ENCODE peak calls at places on chromosomes 12 and 14, in seven cellular contexts. One of them, this sample, is unnamed. For H3K27me3, the result is how much of the 10 kb centered on the place peaks cover.

GRCh38 chr12:119989619-119990381 is 764 bp downstream of the BICDL1 start:
- DNase-seq in tibial artery: peak
- DNase-seq in hepatocyte: peak
- DNase-seq in uterus: peak
- DNase-seq in pancreas: peak
- DNase-seq in bronchial epithelial cell: peak
- DNase-seq in H9: peak
- DNase-seq in this sample: peak

GRCh38 chr14:105471823-105472495 is 2.7 kb upstream of the CRIP2 start:
- DNase-seq in H9: no peak
- DNase-seq in hepatocyte: no peak
- DNase-seq in uterus: no peak
- DNase-seq in tibial artery: no peak
- DNase-seq in bronchial epithelial cell: no peak
- DNase-seq in pancreas: no peak
- DNase-seq in this sample: no peak

GRCh38 chr14:98901511-98902205 is 370.3 kb downstream of the BCL11B start:
- DNase-seq in uterus: no peak
- DNase-seq in bronchial epithelial cell: no peak
- DNase-seq in tibial artery: no peak
- DNase-seq in hepatocyte: no peak
- DNase-seq in pancreas: no peak
- DNase-seq in H9: no peak
- DNase-seq in this sample: no peak

GRCh38 chr12:72000969-72001648 is 62.5 kb downstream of the TPH2 start:
- DNase-seq in tibial artery: no peak
- DNase-seq in uterus: no peak
- DNase-seq in hepatocyte: no peak
- DNase-seq in bronchial epithelial cell: no peak
- DNase-seq in H9: no peak
- DNase-seq in pancreas: no peak
- DNase-seq in this sample: no peak

GRCh38 chr14:61139006-61139599 is 142.0 kb downstream of the TMEM30B start:
- DNase-seq in uterus: no peak
- DNase-seq in H9: no peak
- DNase-seq in tibial artery: no peak
- DNase-seq in bronchial epithelial cell: no peak
- DNase-seq in hepatocyte: no peak
- DNase-seq in pancreas: no peak
- DNase-seq in this sample: no peak

GRCh38 chr12:108449478-108449877 is 65.6 kb upstream of the FICD start:
- DNase-seq in pancreas: no peak
- DNase-seq in H9: no peak
- DNase-seq in bronchial epithelial cell: no peak
- DNase-seq in uterus: no peak
- DNase-seq in hepatocyte: no peak
- DNase-seq in tibial artery: no peak
- DNase-seq in this sample: no peak

GRCh38 chr12:89765959-89766824 is 57.6 kb upstream of the ATP2B1 start:
- DNase-seq in tibial artery: no peak
- DNase-seq in H9: no peak
- DNase-seq in hepatocyte: no peak
- DNase-seq in pancreas: no peak
- DNase-seq in uterus: no peak
- DNase-seq in bronchial epithelial cell: no peak
- DNase-seq in this sample: no peak

GRCh38 chr12:5792350-5792749 is 152.7 kb downstream of the ANO2 start:
- DNase-seq in hepatocyte: no peak
- DNase-seq in pancreas: no peak
- DNase-seq in tibial artery: no peak
- DNase-seq in bronchial epithelial cell: no peak
- DNase-seq in uterus: no peak
- DNase-seq in H9: no peak
- DNase-seq in this sample: no peak

GRCh38 chr12:14129601-14130178 is 148.3 kb upstream of the GRIN2B start:
- DNase-seq in pancreas: no peak
- DNase-seq in uterus: no peak
- DNase-seq in H9: no peak
- DNase-seq in tibial artery: no peak
- DNase-seq in bronchial epithelial cell: no peak
- DNase-seq in hepatocyte: no peak
- DNase-seq in this sample: no peak

GRCh38 chr12:14689996-14690395 is 6.4 kb downstream of the GUCY2C start:
- DNase-seq in uterus: no peak
- DNase-seq in bronchial epithelial cell: no peak
- DNase-seq in H9: no peak
- DNase-seq in hepatocyte: no peak
- DNase-seq in pancreas: no peak
- DNase-seq in tibial artery: no peak
- DNase-seq in this sample: no peak

GRCh38 chr12:71011261-71011660 is 90.7 kb upstream of the PTPRR start:
- DNase-seq in uterus: no peak
- DNase-seq in tibial artery: no peak
- DNase-seq in pancreas: no peak
- DNase-seq in hepatocyte: no peak
- DNase-seq in bronchial epithelial cell: peak
- DNase-seq in H9: no peak
- DNase-seq in this sample: no peak

GRCh38 chr14:100155881-100156645 is 3.4 kb downstream of the DEGS2 start:
- DNase-seq in tibial artery: no peak
- DNase-seq in hepatocyte: peak
- DNase-seq in bronchial epithelial cell: no peak
- DNase-seq in uterus: no peak
- DNase-seq in pancreas: no peak
- DNase-seq in H9: no peak
- DNase-seq in this sample: no peak

GRCh38 chr12:23523339-23523738 is 426.1 kb downstream of the SOX5 start:
- DNase-seq in bronchial epithelial cell: no peak
- DNase-seq in uterus: no peak
- DNase-seq in H9: no peak
- DNase-seq in hepatocyte: no peak
- DNase-seq in pancreas: no peak
- DNase-seq in tibial artery: no peak
- DNase-seq in this sample: peak

GRCh38 chr12:15116073-15116472 is 105.1 kb downstream of the RERG start:
- DNase-seq in uterus: peak
- DNase-seq in H9: no peak
- DNase-seq in tibial artery: no peak
- DNase-seq in bronchial epithelial cell: no peak
- DNase-seq in hepatocyte: peak
- DNase-seq in pancreas: no peak
- DNase-seq in this sample: no peak

GRCh38 chr12:124730455-124730932 is 133.2 kb downstream of the SCARB1 start:
- DNase-seq in H9: no peak
- DNase-seq in bronchial epithelial cell: peak
- DNase-seq in tibial artery: no peak
- DNase-seq in pancreas: no peak
- DNase-seq in hepatocyte: peak
- DNase-seq in uterus: peak
- DNase-seq in this sample: no peak

GRCh38 chr14:103828315-103828967 is 18.9 kb downstream of the PPP1R13B start:
- DNase-seq in H9: no peak
- DNase-seq in pancreas: no peak
- DNase-seq in tibial artery: peak
- DNase-seq in bronchial epithelial cell: no peak
- DNase-seq in uterus: peak
- DNase-seq in hepatocyte: peak
- DNase-seq in this sample: peak

GRCh38 chr14:23237772-23238594 is at the start of gene RNF212B:
- DNase-seq in tibial artery: peak
- DNase-seq in uterus: peak
- DNase-seq in pancreas: peak
- DNase-seq in hepatocyte: peak
- DNase-seq in H9: peak
- DNase-seq in bronchial epithelial cell: peak
- DNase-seq in this sample: peak

GRCh38 chr14:68521557-68521901 is 271.3 kb downstream of the ZFP36L1 start:
- DNase-seq in uterus: no peak
- DNase-seq in tibial artery: no peak
- DNase-seq in hepatocyte: no peak
- DNase-seq in pancreas: no peak
- DNase-seq in H9: no peak
- DNase-seq in bronchial epithelial cell: no peak
- DNase-seq in this sample: no peak

GRCh38 chr12:12736759-12737676 is 19.9 kb downstream of the CDKN1B start:
- DNase-seq in bronchial epithelial cell: peak
- DNase-seq in uterus: peak
- DNase-seq in pancreas: no peak
- DNase-seq in tibial artery: peak
- DNase-seq in H9: no peak
- DNase-seq in hepatocyte: peak
- DNase-seq in this sample: no peak

GRCh38 chr12:49580572-49581535 is 12.9 kb upstream of the MCRS1 start:
- DNase-seq in uterus: peak
- DNase-seq in H9: peak
- DNase-seq in bronchial epithelial cell: peak
- DNase-seq in pancreas: peak
- DNase-seq in tibial artery: peak
- DNase-seq in hepatocyte: peak
- DNase-seq in this sample: peak

GRCh38 chr12:6724409-6724797 is 557 bp downstream of the COPS7A start:
- DNase-seq in bronchial epithelial cell: no peak
- DNase-seq in tibial artery: no peak
- DNase-seq in uterus: no peak
- DNase-seq in pancreas: no peak
- DNase-seq in H9: no peak
- DNase-seq in hepatocyte: peak
- DNase-seq in this sample: no peak

GRCh38 chr14:104494483-104494882 is 85.1 kb upstream of the C14orf180 start:
- DNase-seq in pancreas: no peak
- DNase-seq in uterus: no peak
- DNase-seq in H9: no peak
- DNase-seq in bronchial epithelial cell: no peak
- DNase-seq in tibial artery: no peak
- DNase-seq in hepatocyte: no peak
- DNase-seq in this sample: no peak

GRCh38 chr14:32560213-32560857 is 231.2 kb downstream of the AKAP6 start:
- DNase-seq in tibial artery: peak
- DNase-seq in bronchial epithelial cell: peak
- DNase-seq in uterus: peak
- DNase-seq in H9: peak
- DNase-seq in hepatocyte: peak
- DNase-seq in pancreas: no peak
- DNase-seq in this sample: peak

GRCh38 chr14:37598085-37598972 is 2.9 kb downstream of the TTC6 start:
- DNase-seq in uterus: no peak
- DNase-seq in H9: peak
- DNase-seq in pancreas: peak
- DNase-seq in hepatocyte: peak
- DNase-seq in bronchial epithelial cell: peak
- DNase-seq in tibial artery: no peak
- DNase-seq in this sample: no peak

GRCh38 chr14:37600880-37601741 is 5.7 kb downstream of the TTC6 start:
- DNase-seq in uterus: no peak
- DNase-seq in pancreas: no peak
- DNase-seq in H9: no peak
- DNase-seq in tibial artery: no peak
- DNase-seq in bronchial epithelial cell: peak
- DNase-seq in hepatocyte: no peak
- DNase-seq in this sample: no peak

GRCh38 chr14:37597538-37598084 is 2.2 kb downstream of the TTC6 start:
- DNase-seq in hepatocyte: peak
- DNase-seq in pancreas: no peak
- DNase-seq in bronchial epithelial cell: peak
- DNase-seq in tibial artery: no peak
- DNase-seq in uterus: no peak
- DNase-seq in H9: peak
- DNase-seq in this sample: no peak

GRCh38 chr14:37599527-37600368 is 4.3 kb downstream of the TTC6 start:
- DNase-seq in hepatocyte: peak
- DNase-seq in pancreas: peak
- DNase-seq in bronchial epithelial cell: peak
- DNase-seq in H9: peak
- DNase-seq in tibial artery: no peak
- DNase-seq in uterus: no peak
- DNase-seq in this sample: no peak

GRCh38 chr14:37598973-37599526 is 3.6 kb downstream of the TTC6 start:
- DNase-seq in hepatocyte: no peak
- DNase-seq in uterus: no peak
- DNase-seq in tibial artery: no peak
- DNase-seq in H9: no peak
- DNase-seq in bronchial epithelial cell: no peak
- DNase-seq in pancreas: peak
- DNase-seq in this sample: no peak
- H3K27me3 ChIP-seq in hepatocyte: half or more
- H3K27me3 ChIP-seq in uterus: half or more
- H3K27me3 ChIP-seq in tibial artery: under half
- H3K27me3 ChIP-seq in H9: half or more
- H3K27me3 ChIP-seq in bronchial epithelial cell: under half
- H3K27me3 ChIP-seq in pancreas: under half
- H3K27me3 ChIP-seq in this sample: half or more

GRCh38 chr12:27424631-27425230 is 21.8 kb upstream of the SMCO2 start:
- DNase-seq in H9: no peak
- DNase-seq in pancreas: no peak
- DNase-seq in hepatocyte: peak
- DNase-seq in tibial artery: no peak
- DNase-seq in bronchial epithelial cell: peak
- DNase-seq in uterus: peak
- DNase-seq in this sample: peak
- TF ChIP-seq CTCF in H9: peak
- TF ChIP-seq CTCF in pancreas: no peak
- TF ChIP-seq CTCF in hepatocyte: peak
- TF ChIP-seq CTCF in tibial artery: peak
- TF ChIP-seq CTCF in bronchial epithelial cell: peak
- TF ChIP-seq CTCF in uterus: peak
- TF ChIP-seq CTCF in this sample: peak

GRCh38 chr12:52806821-52807543 is 6.9 kb downstream of the KRT4 start:
- DNase-seq in uterus: no peak
- DNase-seq in H9: no peak
- DNase-seq in bronchial epithelial cell: no peak
- DNase-seq in pancreas: no peak
- DNase-seq in tibial artery: no peak
- DNase-seq in hepatocyte: no peak
- DNase-seq in this sample: no peak
- H3K27me3 ChIP-seq in uterus: under half
- H3K27me3 ChIP-seq in H9: under half
- H3K27me3 ChIP-seq in bronchial epithelial cell: under half
- H3K27me3 ChIP-seq in pancreas: under half
- H3K27me3 ChIP-seq in tibial artery: under half
- H3K27me3 ChIP-seq in hepatocyte: under half
- H3K27me3 ChIP-seq in this sample: under half

DNA sequence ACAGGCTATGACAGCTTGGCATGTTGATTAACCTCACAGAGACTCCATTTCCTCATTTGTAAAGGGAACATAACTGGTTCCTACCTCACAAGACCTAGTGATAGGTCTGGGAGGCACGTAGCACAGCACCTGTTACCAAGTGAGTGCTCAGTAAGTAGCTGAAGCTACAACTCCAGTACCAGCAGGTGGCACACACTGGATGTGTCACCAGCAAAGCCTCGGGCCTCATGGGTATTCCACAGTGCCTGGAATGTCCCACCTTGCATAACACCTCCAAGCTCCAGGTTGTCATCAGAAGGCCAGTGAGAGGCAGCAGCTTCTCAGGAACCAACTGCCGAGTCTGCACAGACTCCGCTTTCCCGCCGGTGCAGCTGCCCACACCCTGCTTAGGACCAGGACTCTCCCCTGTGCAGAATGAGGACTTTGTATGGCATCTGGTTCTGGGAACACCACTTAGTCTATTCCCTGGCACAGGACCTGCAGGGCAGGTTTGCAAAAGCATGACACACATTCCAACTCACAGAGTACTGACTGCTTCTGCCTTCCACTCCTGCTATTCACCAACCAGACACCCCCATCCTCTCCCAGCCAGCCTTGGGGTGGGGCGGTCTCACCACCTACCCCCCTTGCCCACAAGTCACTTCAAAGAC is 4.2 kb downstream of the VDR start:
- DNase-seq in H9: peak
- DNase-seq in pancreas: no peak
- DNase-seq in bronchial epithelial cell: peak
- DNase-seq in hepatocyte: peak
- DNase-seq in tibial artery: no peak
- DNase-seq in uterus: no peak
- DNase-seq in this sample: peak
- TF ChIP-seq CTCF in H9: peak
- TF ChIP-seq CTCF in pancreas: no peak
- TF ChIP-seq CTCF in bronchial epithelial cell: peak
- TF ChIP-seq CTCF in hepatocyte: peak
- TF ChIP-seq CTCF in tibial artery: no peak
- TF ChIP-seq CTCF in uterus: no peak
- TF ChIP-seq CTCF in this sample: peak

This sample was measured in foreskin keratinocyte.